ENCODE peak calls at places on chromosome 17, in four cellular contexts. C is pancreas, N is A549, L is NCI-H2081. A is an unnamed sample.

GRCh38 chr17:17886253-17886652 is 49.5 kb upstream of the SREBF1 start:
- DNase-seq in C (no peak), N (no peak), L (no peak), A (no peak)

GRCh38 chr17:80307994-80308671 is 47.5 kb downstream of the RNF213 start:
- DNase-seq in C (no peak), N (no peak), L (no peak), A (no peak)

GRCh38 chr17:4881761-4882555 is 17.4 kb upstream of the C17orf107 start:
- DNase-seq in C (peak), N (peak), L (peak), A (no peak)

GRCh38 chr17:21815352-21816063 is 123.2 kb downstream of the KCNJ18 start:
- DNase-seq in C (no peak), N (peak), L (no peak), A (no peak)

GRCh38 chr17:75856062-75856681 is 1.0 kb upstream of the WBP2 start:
- DNase-seq in C (no peak), N (peak), L (peak), A (peak)

GRCh38 chr17:19260958-19261357 is 23.8 kb downstream of the EPN2 start:
- DNase-seq in C (no peak), N (no peak), L (peak), A (peak)

GRCh38 chr17:51500454-51500853 is 240.1 kb downstream of the UTP18 start:
- DNase-seq in C (no peak), N (no peak), L (no peak), A (no peak)

GRCh38 chr17:4247981-4248388 is 15.8 kb downstream of the ANKFY1 start:
- DNase-seq in C (peak), N (no peak), L (no peak), A (no peak)

GRCh38 chr17:37476431-37477130 is 13.1 kb upstream of the DUSP14 start:
- DNase-seq in C (no peak), N (no peak), L (no peak), A (no peak)

GRCh38 chr17:2980904-2981246 is 82.5 kb downstream of the OR1D5 start:
- DNase-seq in C (no peak), N (no peak), L (no peak), A (no peak)

A was measured in MV-4-11.